ENCODE peak calls at places on chromosome 18, in four cellular contexts. V is esophagus squamous epithelium, C is cardiac muscle cell, M is BE2C. F is an unnamed sample.
A peak's percentile ranks its signal among the peaks of the same experiment; 100 is the strongest.

GRCh38 chr18:6759579-6759978 is 30.1 kb downstream of the ARHGAP28 start:
- DNase-seq in M (no peak), V (no peak), C (no peak), F (no peak)

GRCh38 chr18:59266459-59266858 is 6.8 kb downstream of the RAX start:
- DNase-seq in V (no peak), C (no peak), M (no peak), F (no peak)

GRCh38 chr18:7000484-7001096 is 117.0 kb downstream of the LAMA1 start:
- DNase-seq in C (peak; percentile 57), V (no peak), M (no peak), F (no peak)

GRCh38 chr18:47209166-47209565 is 33.0 kb upstream of the IER3IP1 start:
- DNase-seq in V (no peak), C (no peak), M (no peak), F (no peak)

GRCh38 chr18:3984163-3984757 is 470.8 kb downstream of the DLGAP1 start:
- DNase-seq in V (no peak), C (no peak), M (no peak), F (no peak)

GRCh38 chr18:55235094-55235461 is 275.8 kb upstream of the CCDC68 start:
- DNase-seq in M (no peak), V (no peak), C (no peak), F (no peak)

GRCh38 chr18:13232971-13233565 is 14.5 kb downstream of the LDLRAD4 start:
- DNase-seq in C (no peak), V (no peak), M (no peak), F (no peak)

GRCh38 chr18:34870916-34871315 is 160.8 kb downstream of the DTNA start:
- DNase-seq in M (no peak), C (no peak), V (no peak), F (no peak)

GRCh38 chr18:36461551-36461987 is 164.1 kb downstream of the FHOD3 start:
- DNase-seq in M (no peak), C (peak; percentile 6), V (no peak), F (no peak)

GRCh38 chr18:27577740-27578139 is 392.6 kb upstream of the CHST9 start:
- DNase-seq in M (no peak), C (no peak), V (no peak), F (no peak)

GRCh38 chr18:8705280-8705940 is at the start of gene MTCL1:
- DNase-seq in M (peak; percentile 50), C (peak; percentile 65), V (no peak), F (peak; percentile 68)

GRCh38 chr18:8703181-8703638 is 2.1 kb upstream of the MTCL1 start:
- DNase-seq in C (no peak), M (no peak), V (no peak), F (peak; percentile 62)

GRCh38 chr18:8703781-8704301 is 1.5 kb upstream of the MTCL1 start:
- DNase-seq in V (no peak), C (no peak), M (no peak), F (peak; percentile 53)

GRCh38 chr18:8705941-8706544 is 687 bp downstream of the MTCL1 start:
- DNase-seq in C (peak; percentile 24), V (no peak), M (no peak), F (peak; percentile 66)

GRCh38 chr18:8704361-8705279 is 736 bp upstream of the MTCL1 start:
- DNase-seq in M (peak; percentile 87), V (peak; percentile 36), C (peak; percentile 96), F (peak; percentile 95)
- TF ChIP-seq CTCF in M (no peak), V (peak; percentile 24), C (no peak), F (no peak)

GRCh38 chr18:5093902-5094301 is 103.2 kb downstream of the AKAIN1 start:
- DNase-seq in M (no peak), C (no peak), V (no peak), F (no peak)

GRCh38 chr18:5097116-5097703 is 99.8 kb downstream of the AKAIN1 start:
- DNase-seq in M (no peak), C (no peak), V (no peak), F (no peak)

GRCh38 chr18:5091741-5092140 is 105.3 kb downstream of the AKAIN1 start:
- DNase-seq in V (no peak), C (no peak), M (no peak), F (no peak)

GRCh38 chr18:5095239-5095638 is 101.8 kb downstream of the AKAIN1 start:
- DNase-seq in V (no peak), C (no peak), M (no peak), F (no peak)
- H3K27me3 ChIP-seq in V (no peaks in the 10 kb centered on the region), C (no peaks in the 10 kb centered on the region), M (no peaks in the 10 kb centered on the region), F (no peaks in the 10 kb centered on the region)

DNA sequence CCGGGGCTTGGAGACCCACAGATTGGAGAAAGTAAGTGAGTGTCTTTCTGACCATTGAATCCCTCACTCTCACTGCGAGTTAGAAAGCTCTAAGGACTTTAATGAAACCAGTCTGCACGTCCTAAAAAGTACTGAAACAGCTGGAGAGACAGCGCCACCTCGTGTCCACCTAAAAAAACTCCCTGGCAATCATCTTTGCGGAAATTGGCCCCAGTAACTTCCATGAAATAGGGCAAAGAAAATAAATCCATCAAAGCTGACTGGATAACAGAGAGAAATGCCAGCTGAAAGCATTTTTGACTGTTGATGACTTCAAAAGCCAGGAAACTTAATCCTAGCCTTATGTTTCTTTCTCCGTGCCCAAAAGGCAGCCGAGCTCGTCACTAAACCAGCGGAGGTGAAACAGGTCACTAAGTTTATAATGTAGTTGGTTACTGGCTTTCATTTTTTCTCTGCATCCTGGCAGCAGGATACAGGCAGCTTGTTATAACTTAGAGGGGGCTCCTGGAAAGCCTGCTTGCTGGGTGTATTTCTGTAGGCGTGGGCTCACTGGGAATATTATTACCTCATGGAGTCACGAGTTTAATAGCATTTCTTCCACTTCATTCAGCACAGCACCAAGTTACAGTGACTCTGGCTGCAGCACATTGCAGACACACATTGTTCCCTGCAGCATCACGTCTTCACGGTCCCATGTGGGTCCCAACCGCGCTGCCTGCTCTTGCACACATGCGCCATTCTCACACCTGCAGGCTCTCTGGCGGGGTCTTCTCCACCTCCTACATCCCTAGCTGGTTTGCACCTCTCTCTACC is 266.5 kb downstream of the HRH4 start:
- DNase-seq in M (peak; percentile 48), C (peak; percentile 88), V (no peak), F (peak; percentile 75)
- TF ChIP-seq CTCF in M (peak; percentile 78), C (peak; percentile 85), V (peak; percentile 75), F (peak; percentile 82)

GRCh38 chr18:75206637-75207297 is 2.2 kb downstream of the PTGR3 start:
- DNase-seq in C (no peak), M (no peak), V (no peak), F (no peak)

GRCh38 chr18:75208055-75208835 is 694 bp downstream of the PTGR3 start:
- DNase-seq in C (peak; percentile 67), M (peak; percentile 38), V (no peak), F (peak; percentile 82)

GRCh38 chr18:75208836-75209128 is 157 bp downstream of the PTGR3 start:
- DNase-seq in V (no peak), M (no peak), C (no peak), F (peak; percentile 77)

GRCh38 chr18:75205760-75206109 is 3.2 kb downstream of the PTGR3 start:
- DNase-seq in M (no peak), V (no peak), C (no peak), F (no peak)

GRCh38 chr18:75207298-75208054 is 1.5 kb downstream of the PTGR3 start:
- DNase-seq in V (no peak), M (no peak), C (no peak), F (no peak)
- H3K27me3 ChIP-seq in V (no peaks in the 10 kb centered on the region), M (peaks cover 8% of the 10 kb centered on the region), C (peaks cover 57% of the 10 kb centered on the region), F (no peaks in the 10 kb centered on the region)

DNA sequence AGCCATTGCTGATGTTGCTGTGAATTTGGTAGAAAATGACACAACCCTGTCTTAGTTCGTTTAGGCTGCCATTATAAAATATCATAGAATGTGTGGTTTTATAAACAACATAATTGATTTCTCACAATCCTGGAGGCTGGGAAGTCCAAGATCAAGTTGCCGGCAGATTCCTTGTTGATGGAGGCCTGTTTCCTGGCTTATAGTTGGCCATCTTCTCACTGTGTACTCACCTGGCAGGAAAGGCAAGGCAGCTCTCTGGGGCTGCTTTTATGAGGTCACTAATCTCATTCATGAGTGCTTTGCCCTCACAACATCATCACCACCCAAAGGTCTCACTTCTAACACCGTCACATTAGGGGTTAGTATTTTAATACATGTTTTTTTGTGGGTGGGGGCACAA is 58.4 kb downstream of the PHLPP1 start:
- DNase-seq in V (no peak), M (no peak), C (no peak), F (no peak)
- TF ChIP-seq CTCF in V (no peak), M (no peak), C (no peak), F (no peak)

GRCh38 chr18:48404707-48405106 is 4.5 kb downstream of the ZBTB7C start:
- DNase-seq in M (no peak), C (no peak), V (no peak), F (no peak)

GRCh38 chr18:48405971-48406370 is 3.2 kb downstream of the ZBTB7C start:
- DNase-seq in V (no peak), C (no peak), M (no peak), F (no peak)

GRCh38 chr18:48407358-48407757 is 1.8 kb downstream of the ZBTB7C start:
- DNase-seq in M (no peak), V (no peak), C (no peak), F (no peak)

GRCh38 chr18:48402953-48403352 is 6.2 kb downstream of the ZBTB7C start:
- DNase-seq in V (no peak), C (no peak), M (no peak), F (no peak)

DNA sequence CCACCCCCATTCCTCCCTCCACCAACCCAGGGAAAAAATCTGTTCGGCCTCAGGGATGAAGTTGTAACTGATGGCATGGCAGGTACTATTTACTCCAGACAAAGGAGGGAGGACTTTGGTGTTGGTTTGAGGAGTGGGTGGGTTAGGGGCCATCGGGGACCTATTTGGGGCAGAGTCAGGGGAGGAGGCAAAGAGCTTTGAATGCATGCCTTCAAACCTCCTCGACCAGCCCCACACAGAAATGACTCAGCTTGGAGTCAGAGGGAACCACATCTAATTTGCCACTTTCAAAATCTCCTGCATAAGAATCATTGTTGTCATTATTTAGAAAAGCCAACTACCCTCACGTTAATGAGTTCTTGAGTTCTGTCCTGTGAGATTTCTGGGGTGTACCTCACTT is 4.1 kb downstream of the ZBTB7C start:
- DNase-seq in V (no peak), M (no peak), C (peak; percentile 15), F (no peak)
- H3K27me3 ChIP-seq in V (no peaks in the 10 kb centered on the region), M (peaks cover 16% of the 10 kb centered on the region), C (peaks cover 16% of the 10 kb centered on the region), F (peaks cover 45% of the 10 kb centered on the region)

F was measured in sigmoid colon.